ENCODE peak calls at places on chromosome X, in six cellular contexts. One of them, this sample, is unnamed.

GRCh38 chrX:106917830-106918500 is 2.2 kb upstream of the CLDN2 start:
- DNase-seq in fibroblast of pulmonary artery: peak
- DNase-seq in AG09309: no peak
- DNase-seq in HCT116: peak
- DNase-seq in HuH-7.5: no peak
- DNase-seq in iris pigment epithelial cell: peak
- DNase-seq in this sample: no peak

GRCh38 chrX:105837227-105837626 is 14.9 kb downstream of the NRK start:
- DNase-seq in fibroblast of pulmonary artery: peak
- DNase-seq in AG09309: no peak
- DNase-seq in HCT116: no peak
- DNase-seq in HuH-7.5: no peak
- DNase-seq in iris pigment epithelial cell: peak
- DNase-seq in this sample: no peak

GRCh38 chrX:151675121-151675746 is 20.0 kb upstream of the PRRG3 start:
- DNase-seq in fibroblast of pulmonary artery: no peak
- DNase-seq in AG09309: no peak
- DNase-seq in HCT116: no peak
- DNase-seq in HuH-7.5: no peak
- DNase-seq in iris pigment epithelial cell: no peak
- DNase-seq in this sample: no peak

GRCh38 chrX:148681605-148682004 is 181.2 kb downstream of the AFF2 start:
- DNase-seq in fibroblast of pulmonary artery: no peak
- DNase-seq in AG09309: no peak
- DNase-seq in HCT116: no peak
- DNase-seq in HuH-7.5: no peak
- DNase-seq in iris pigment epithelial cell: no peak
- DNase-seq in this sample: no peak

GRCh38 chrX:118562574-118563164 is 67.1 kb downstream of the DOCK11 start:
- DNase-seq in fibroblast of pulmonary artery: peak
- DNase-seq in AG09309: no peak
- DNase-seq in HCT116: no peak
- DNase-seq in HuH-7.5: no peak
- DNase-seq in iris pigment epithelial cell: peak
- DNase-seq in this sample: no peak

GRCh38 chrX:43949669-43950068 is 23.5 kb downstream of the NDP start:
- DNase-seq in fibroblast of pulmonary artery: no peak
- DNase-seq in AG09309: no peak
- DNase-seq in HCT116: peak
- DNase-seq in HuH-7.5: peak
- DNase-seq in iris pigment epithelial cell: no peak
- DNase-seq in this sample: no peak

GRCh38 chrX:14017399-14017798 is 12.3 kb downstream of the GEMIN8 start:
- DNase-seq in fibroblast of pulmonary artery: no peak
- DNase-seq in AG09309: no peak
- DNase-seq in HCT116: no peak
- DNase-seq in HuH-7.5: no peak
- DNase-seq in iris pigment epithelial cell: no peak
- DNase-seq in this sample: no peak

GRCh38 chrX:53717205-53717604 is 30.7 kb upstream of the HUWE1 start:
- DNase-seq in fibroblast of pulmonary artery: no peak
- DNase-seq in AG09309: no peak
- DNase-seq in HCT116: no peak
- DNase-seq in HuH-7.5: no peak
- DNase-seq in iris pigment epithelial cell: no peak
- DNase-seq in this sample: no peak

GRCh38 chrX:55522577-55523254 is 33.1 kb upstream of the USP51 start:
- DNase-seq in fibroblast of pulmonary artery: no peak
- DNase-seq in AG09309: no peak
- DNase-seq in HCT116: no peak
- DNase-seq in HuH-7.5: no peak
- DNase-seq in iris pigment epithelial cell: no peak
- DNase-seq in this sample: no peak

GRCh38 chrX:43745938-43746721 is 90.0 kb downstream of the MAOA start:
- DNase-seq in fibroblast of pulmonary artery: no peak
- DNase-seq in AG09309: no peak
- DNase-seq in HCT116: no peak
- DNase-seq in HuH-7.5: no peak
- DNase-seq in iris pigment epithelial cell: peak
- DNase-seq in this sample: no peak

GRCh38 chrX:40871385-40872082 is 136.2 kb upstream of the MED14 start:
- DNase-seq in fibroblast of pulmonary artery: peak
- DNase-seq in AG09309: no peak
- DNase-seq in HCT116: no peak
- DNase-seq in HuH-7.5: no peak
- DNase-seq in iris pigment epithelial cell: peak
- DNase-seq in this sample: peak

GRCh38 chrX:153755136-153755535 is 8.9 kb upstream of the PLXNB3 start:
- DNase-seq in fibroblast of pulmonary artery: no peak
- DNase-seq in AG09309: no peak
- DNase-seq in HCT116: no peak
- DNase-seq in HuH-7.5: no peak
- DNase-seq in iris pigment epithelial cell: no peak
- DNase-seq in this sample: no peak

GRCh38 chrX:17859609-17860178 is 1.4 kb downstream of the RAI2 start:
- DNase-seq in fibroblast of pulmonary artery: no peak
- DNase-seq in AG09309: no peak
- DNase-seq in HCT116: no peak
- DNase-seq in HuH-7.5: no peak
- DNase-seq in iris pigment epithelial cell: no peak
- DNase-seq in this sample: no peak

GRCh38 chrX:95318882-95319281 is 1365.8 kb upstream of the DIAPH2 start:
- DNase-seq in fibroblast of pulmonary artery: no peak
- DNase-seq in AG09309: no peak
- DNase-seq in HCT116: no peak
- DNase-seq in HuH-7.5: no peak
- DNase-seq in iris pigment epithelial cell: peak
- DNase-seq in this sample: no peak

GRCh38 chrX:55127692-55128091 is 38.9 kb downstream of the PAGE2 start:
- DNase-seq in fibroblast of pulmonary artery: peak
- DNase-seq in AG09309: no peak
- DNase-seq in HCT116: no peak
- DNase-seq in HuH-7.5: no peak
- DNase-seq in iris pigment epithelial cell: peak
- DNase-seq in this sample: no peak

GRCh38 chrX:13216139-13216538 is 103.7 kb downstream of the ATXN3L start:
- DNase-seq in fibroblast of pulmonary artery: peak
- DNase-seq in AG09309: no peak
- DNase-seq in HCT116: no peak
- DNase-seq in HuH-7.5: no peak
- DNase-seq in iris pigment epithelial cell: peak
- DNase-seq in this sample: no peak

GRCh38 chrX:40258909-40259308 is 161.2 kb upstream of the BCOR start:
- DNase-seq in fibroblast of pulmonary artery: no peak
- DNase-seq in AG09309: no peak
- DNase-seq in HCT116: no peak
- DNase-seq in HuH-7.5: no peak
- DNase-seq in iris pigment epithelial cell: no peak
- DNase-seq in this sample: no peak